ENCODE peak calls at places on chromosomes 16 and 17, in four cellular contexts. V is NCI-H1436, C is Kasumi-1, H is A549. F is an unnamed sample.

GRCh38 chr16:3214904-3215600 is 19.9 kb downstream of the ZNF200 start:
- DNase-seq in H (no peak), C (no peak), V (no peak), F (peak)

GRCh38 chr17:44002141-44002848 is 2.1 kb upstream of the NAGS start:
- DNase-seq in H (no peak), C (no peak), V (no peak), F (peak)

GRCh38 chr17:32759476-32759875 is 117.4 kb downstream of the MYO1D start:
- DNase-seq in V (no peak), H (no peak), C (no peak), F (no peak)

GRCh38 chr17:50426814-50427787 is 1.1 kb downstream of the ACSF2 start:
- DNase-seq in C (peak), V (no peak), H (peak), F (peak)

GRCh38 chr17:76134911-76135809 is 5.9 kb downstream of the FOXJ1 start:
- DNase-seq in V (no peak), C (no peak), H (no peak), F (no peak)

GRCh38 chr17:75634376-75634740 is 1.1 kb downstream of the SMIM5 start:
- DNase-seq in H (no peak), V (no peak), C (no peak), F (no peak)

GRCh38 chr17:73566905-73567782 is 77.1 kb downstream of the SDK2 start:
- DNase-seq in H (no peak), C (no peak), V (no peak), F (no peak)

GRCh38 chr17:49015179-49015923 is 18.2 kb downstream of the IGF2BP1 start:
- DNase-seq in H (no peak), C (no peak), V (no peak), F (no peak)

GRCh38 chr16:71499775-71500364 is 10.7 kb upstream of the ZNF19 start:
- DNase-seq in H (peak), V (peak), C (peak), F (peak)

GRCh38 chr16:3745751-3746355 is 28.5 kb upstream of the TRAP1 start:
- DNase-seq in V (no peak), H (no peak), C (no peak), F (no peak)

GRCh38 chr17:8436169-8436932 is 667 bp downstream of the NDEL1 start:
- DNase-seq in V (peak), C (peak), H (peak), F (peak)

GRCh38 chr16:56321571-56321970 is 103.8 kb downstream of the AMFR start:
- DNase-seq in C (no peak), H (no peak), V (no peak), F (no peak)

GRCh38 chr16:25941800-25942558 is 250.2 kb downstream of the HS3ST4 start:
- DNase-seq in H (peak), C (no peak), V (no peak), F (no peak)

GRCh38 chr17:40321502-40322416 is 12.8 kb downstream of the RARA start:
- DNase-seq in H (no peak), V (no peak), C (no peak), F (no peak)

GRCh38 chr17:73292031-73292531 is 19.7 kb downstream of the CDC42EP4 start:
- DNase-seq in C (no peak), V (no peak), H (no peak), F (peak)

GRCh38 chr17:18992454-18993130 is 12.0 kb downstream of the FAM83G start:
- DNase-seq in H (no peak), V (no peak), C (no peak), F (no peak)

GRCh38 chr16:28880589-28880915 is 2.3 kb downstream of the ATP2A1 start:
- DNase-seq in V (no peak), C (no peak), H (no peak), F (no peak)

GRCh38 chr17:4477286-4477791 is 21.3 kb upstream of the SPNS2 start:
- DNase-seq in C (no peak), V (no peak), H (no peak), F (no peak)

GRCh38 chr16:10309271-10309932 is 76.5 kb upstream of the ATF7IP2 start:
- DNase-seq in H (no peak), C (no peak), V (no peak), F (no peak)

GRCh38 chr16:84735846-84736586 is 36.2 kb downstream of the USP10 start:
- DNase-seq in C (no peak), V (peak), H (no peak), F (no peak)

GRCh38 chr16:22719945-22720344 is 94.0 kb upstream of the HS3ST2 start:
- DNase-seq in H (no peak), C (no peak), V (no peak), F (no peak)

GRCh38 chr17:42266918-42267766 is 9.0 kb downstream of the STAT5B start:
- DNase-seq in V (no peak), H (peak), C (no peak), F (peak)

GRCh38 chr17:4463818-4464501 is 30.2 kb downstream of the SPNS3 start:
- DNase-seq in V (no peak), C (no peak), H (no peak), F (no peak)

GRCh38 chr16:13093676-13094075 is 192.3 kb downstream of the SHISA9 start:
- DNase-seq in V (no peak), H (no peak), C (no peak), F (no peak)

GRCh38 chr17:79619636-79620206 is 8.9 kb upstream of the RBFOX3 start:
- DNase-seq in V (no peak), C (no peak), H (no peak), F (no peak)

GRCh38 chr17:2303278-2304188 is at the start of the genes SMG6 and SRR:
- DNase-seq in C (peak), H (peak), V (peak), F (peak)

GRCh38 chr16:82379601-82380000 is 209.6 kb upstream of the MPHOSPH6 start:
- DNase-seq in H (no peak), C (no peak), V (peak), F (no peak)

GRCh38 chr16:73033271-73033998 is 14.5 kb downstream of the ZFHX3 start:
- DNase-seq in H (no peak), V (no peak), C (no peak), F (no peak)

GRCh38 chr16:85557083-85557975 is 55.8 kb upstream of the GSE1 start:
- DNase-seq in V (no peak), C (peak), H (peak), F (peak)

GRCh38 chr17:72975509-72975908 is 117.0 kb downstream of the SLC39A11 start:
- DNase-seq in H (no peak), C (no peak), V (no peak), F (no peak)

GRCh38 chr17:75626496-75627038 is 6.7 kb upstream of the SMIM5 start:
- DNase-seq in H (no peak), C (no peak), V (no peak), F (no peak)

GRCh38 chr16:87453326-87453725 is 39.5 kb downstream of the ZCCHC14 start:
- DNase-seq in C (no peak), H (no peak), V (no peak), F (no peak)

GRCh38 chr16:88287219-88287618 is 95.5 kb upstream of the ZNF469 start:
- DNase-seq in C (no peak), V (peak), H (no peak), F (peak)